ENCODE peak calls at places on chromosomes 5 and 9, in four cellular contexts. H is nephron progenitor cell, Q is mesothelial cell of epicardium, K is IMR-90. C is an unnamed sample.

GRCh38 chr5:171152382-171152781 is 156.7 kb upstream of the TLX3 start:
- DNase-seq in H (no peak), Q (no peak), K (peak), C (no peak)

GRCh38 chr9:77215874-77216273 is 38.5 kb downstream of the VPS13A start:
- DNase-seq in H (no peak), Q (no peak), K (peak), C (no peak)

GRCh38 chr9:982660-983240 is 6.3 kb downstream of the DMRT3 start:
- DNase-seq in H (no peak), Q (no peak), K (peak), C (no peak)

GRCh38 chr5:27328480-27328879 is 290.1 kb upstream of the CDH9 start:
- DNase-seq in H (no peak), Q (no peak), K (peak), C (no peak)

GRCh38 chr9:95504053-95504963 is 12.5 kb downstream of the PTCH1 start:
- DNase-seq in H (peak), Q (no peak), K (peak), C (no peak)

GRCh38 chr5:152378730-152379129 is 26.3 kb downstream of the NMUR2 start:
- DNase-seq in H (no peak), Q (no peak), K (no peak), C (no peak)

GRCh38 chr9:88991066-88992030 is at the start of gene S1PR3:
- DNase-seq in H (peak), Q (peak), K (no peak), C (peak)

GRCh38 chr5:65198777-65199120 is 283.0 kb downstream of the ADAMTS6 start:
- DNase-seq in H (no peak), Q (no peak), K (peak), C (no peak)

GRCh38 chr5:149217802-149218153 is 53.9 kb upstream of the AFAP1L1 start:
- DNase-seq in H (no peak), Q (no peak), K (no peak), C (no peak)

GRCh38 chr9:127197861-127198430 is 66.6 kb upstream of the GARNL3 start:
- DNase-seq in H (no peak), Q (no peak), K (peak), C (no peak)

GRCh38 chr5:38641003-38641402 is 84.6 kb upstream of the LIFR start:
- DNase-seq in H (no peak), Q (no peak), K (no peak), C (no peak)

GRCh38 chr5:18305288-18305899 is 671.1 kb downstream of the TAF11L14 start:
- DNase-seq in H (peak), Q (peak), K (peak), C (no peak)
- TF ChIP-seq CTCF in H (peak), Q (peak), K (peak), C (peak)

GRCh38 chr9:78577507-78577906 is 280.6 kb downstream of the PSAT1 start:
- DNase-seq in H (no peak), Q (no peak), K (no peak), C (no peak)
- TF ChIP-seq CTCF in H (no peak), Q (no peak), K (no peak), C (no peak)

GRCh38 chr9:20187318-20187717 is 398.5 kb upstream of the SLC24A2 start:
- DNase-seq in H (no peak), Q (no peak), K (no peak), C (no peak)

GRCh38 chr9:20188616-20189212 is 399.9 kb upstream of the SLC24A2 start:
- DNase-seq in H (no peak), Q (no peak), K (no peak), C (no peak)

GRCh38 chr9:20186823-20187222 is 398.0 kb upstream of the SLC24A2 start:
- DNase-seq in H (no peak), Q (no peak), K (no peak), C (no peak)

GRCh38 chr9:20189871-20190270 is 401.0 kb upstream of the SLC24A2 start:
- DNase-seq in H (peak), Q (no peak), K (no peak), C (no peak)

GRCh38 chr9:20191239-20191840 is 402.5 kb upstream of the SLC24A2 start:
- DNase-seq in H (no peak), Q (no peak), K (no peak), C (no peak)
- TF ChIP-seq CTCF in H (no peak), Q (no peak), K (peak), C (no peak)

GRCh38 chr9:69066955-69067354 is 31.4 kb downstream of the FXN start:
- DNase-seq in H (no peak), Q (no peak), K (no peak), C (no peak)
- TF ChIP-seq CTCF in H (no peak), Q (no peak), K (no peak), C (no peak)

DNA sequence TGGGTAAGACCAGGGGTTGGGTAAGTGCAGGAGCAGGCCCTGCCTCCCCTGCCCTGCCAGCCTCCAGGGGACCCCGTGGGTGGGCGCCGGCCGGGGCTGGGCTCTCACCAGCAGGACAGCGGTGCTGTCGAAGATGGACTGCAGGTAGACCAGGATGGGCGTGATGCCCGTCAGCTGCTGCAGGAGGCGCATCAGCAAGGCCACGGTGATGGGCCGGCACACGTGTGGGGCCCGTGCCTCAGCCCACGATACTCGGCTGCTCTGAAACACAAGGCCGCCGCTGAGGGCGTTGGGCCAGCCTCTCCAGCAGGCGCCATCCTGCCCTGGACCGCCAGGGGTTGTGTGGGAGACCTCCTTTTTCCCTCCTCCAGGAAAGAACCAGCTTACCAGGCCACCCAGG is 4.0 kb downstream of the SLC2A6 start:
- DNase-seq in H (no peak), Q (no peak), K (no peak), C (no peak)
- TF ChIP-seq CTCF in H (no peak), Q (no peak), K (no peak), C (no peak)

GRCh38 chr5:33530183-33530962 is 89.6 kb downstream of the TARS1 start:
- DNase-seq in H (no peak), Q (no peak), K (no peak), C (no peak)
- TF ChIP-seq CTCF in H (peak), Q (no peak), K (no peak), C (no peak)

GRCh38 chr5:74851684-74852353 is 14.4 kb downstream of the FAM169A start:
- DNase-seq in H (no peak), Q (no peak), K (peak), C (no peak)
- TF ChIP-seq CTCF in H (no peak), Q (no peak), K (no peak), C (no peak)

DNA sequence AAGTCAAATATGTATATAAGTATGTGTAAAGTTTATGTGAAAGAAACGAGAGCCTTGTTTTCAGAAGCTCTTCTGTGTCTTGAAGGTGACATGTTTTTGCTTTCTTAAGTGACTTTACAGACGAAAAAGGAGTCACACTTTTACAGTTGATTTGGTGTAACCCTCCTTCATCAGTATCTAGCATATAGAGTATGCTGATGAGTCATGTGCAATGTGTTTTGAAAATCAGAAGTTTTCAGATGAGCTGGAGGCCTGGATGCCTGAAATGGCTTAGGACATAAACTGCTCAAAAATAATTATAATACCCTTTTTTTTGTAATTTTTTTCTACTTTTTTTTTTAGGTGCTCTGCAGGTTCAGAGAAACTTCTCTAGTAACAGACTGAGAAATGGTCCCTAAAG is 209.5 kb downstream of the CD180 start:
- DNase-seq in H (no peak), Q (no peak), K (peak), C (no peak)
- TF ChIP-seq CTCF in H (no peak), Q (no peak), K (no peak), C (no peak)

GRCh38 chr9:2819165-2819564 is 24.7 kb downstream of the PUM3 start:
- DNase-seq in H (no peak), Q (no peak), K (no peak), C (no peak)

GRCh38 chr9:2826291-2826690 is 17.6 kb downstream of the PUM3 start:
- DNase-seq in H (no peak), Q (no peak), K (no peak), C (no peak)

GRCh38 chr9:2821855-2822254 is 22.0 kb downstream of the PUM3 start:
- DNase-seq in H (no peak), Q (no peak), K (no peak), C (no peak)

GRCh38 chr9:2824054-2824453 is 19.8 kb downstream of the PUM3 start:
- DNase-seq in H (no peak), Q (no peak), K (no peak), C (no peak)

DNA sequence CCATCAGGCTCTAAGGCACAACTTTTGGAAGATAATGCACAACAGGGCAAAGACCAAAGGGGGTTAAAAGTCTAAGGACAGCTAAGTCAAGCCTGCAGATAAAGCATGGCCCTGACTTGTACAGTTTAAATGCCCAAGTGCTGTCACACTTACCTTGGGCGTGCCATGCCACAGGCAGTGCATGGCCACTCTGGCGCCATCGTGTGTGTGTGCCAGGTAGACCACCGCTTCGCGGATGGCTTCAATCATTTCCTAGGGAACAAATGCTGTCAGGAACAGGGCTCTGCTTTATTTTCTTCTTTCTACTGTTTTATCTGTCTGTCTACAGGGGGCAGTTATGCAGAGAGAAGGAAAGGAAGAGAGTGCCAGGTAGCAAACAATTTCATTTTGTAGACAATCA is 19.3 kb downstream of the PUM3 start:
- DNase-seq in H (peak), Q (no peak), K (no peak), C (no peak)
- TF ChIP-seq CTCF in H (peak), Q (no peak), K (peak), C (peak)

C was measured in type B pancreatic cell.